ENCODE peak calls at places on chromosomes 11 and 22, in seven cellular contexts. N is GM19239; I is GDM1; C is activated T-helper 1 cell treated with anti-CD3 and anti-CD28 coated beads, Interleukin-12 subunit alpha, Interleukin-12 subunit beta, Interleukin-2, Interleukin-4 antibody, amounts not matched to agents 30 ng/mL and 10 ng/mL and 1 ng/mL, durations not matched to agents 14 hours and 24 hours and 36 hours; E is NCI-H187; Y is CD4-positive, alpha-beta T cell; D is globus pallidus. S is an unnamed sample.

GRCh38 chr11:68963779-68964178 is 17.0 kb downstream of the MRGPRD start:
- DNase-seq in C (no peak), N (no peak), D (no peak), Y (no peak), I (no peak), E (no peak), S (peak)

GRCh38 chr22:29022101-29022817 is 39.4 kb downstream of the C22orf31 start:
- DNase-seq in C (no peak), I (no peak), N (no peak), E (no peak), Y (no peak), D (no peak), S (no peak)

GRCh38 chr22:24434472-24435322 is 7.3 kb downstream of the ADORA2A start:
- DNase-seq in C (peak), Y (peak), N (peak), D (peak), E (no peak), I (peak), S (peak)

GRCh38 chr11:44979536-44980399 is 29.1 kb upstream of the TP53I11 start:
- DNase-seq in I (no peak), Y (no peak), E (no peak), C (no peak), D (no peak), N (no peak), S (peak)

GRCh38 chr11:1570001-1570453 is 2.0 kb downstream of the DUSP8 start:
- DNase-seq in N (no peak), D (no peak), I (no peak), Y (no peak), C (no peak), E (no peak), S (no peak)

GRCh38 chr22:35140879-35141745 is 75.2 kb downstream of the ISX start:
- DNase-seq in I (no peak), E (no peak), C (no peak), D (no peak), N (no peak), Y (no peak), S (peak)

GRCh38 chr11:1586699-1587098 is 1.6 kb upstream of the KRTAP5-1 start:
- DNase-seq in D (no peak), E (no peak), I (no peak), N (no peak), C (no peak), Y (no peak), S (no peak)

GRCh38 chr11:5011254-5011653 is 16.6 kb downstream of the OR51L1 start:
- DNase-seq in D (no peak), E (no peak), C (no peak), I (no peak), N (no peak), Y (no peak), S (no peak)

GRCh38 chr11:101061606-101062005 is 68.0 kb downstream of the PGR start:
- DNase-seq in C (no peak), D (no peak), Y (no peak), I (no peak), N (no peak), E (no peak), S (no peak)

GRCh38 chr22:29784451-29785361 is 17.5 kb downstream of the UQCR10 start:
- DNase-seq in E (no peak), Y (no peak), I (no peak), D (peak), N (no peak), C (no peak), S (no peak)

GRCh38 chr11:70540196-70540595 is 141.9 kb downstream of the CTTN start:
- DNase-seq in E (no peak), N (no peak), C (no peak), Y (no peak), D (no peak), I (no peak), S (peak)

GRCh38 chr11:35316161-35316560 is 103.2 kb downstream of the SLC1A2 start:
- DNase-seq in C (no peak), Y (no peak), N (no peak), E (no peak), D (no peak), I (no peak), S (no peak)

GRCh38 chr11:130220311-130221030 is 60.9 kb downstream of the ST14 start:
- DNase-seq in Y (no peak), C (no peak), N (no peak), D (no peak), I (no peak), E (no peak), S (no peak)

GRCh38 chr11:33027233-33027632 is 11.6 kb downstream of the DEPDC7 start:
- DNase-seq in C (no peak), Y (no peak), I (no peak), D (no peak), E (no peak), N (no peak), S (no peak)

GRCh38 chr11:9662273-9662672 is 1.6 kb upstream of the SWAP70 start:
- DNase-seq in I (peak), N (no peak), D (peak), Y (no peak), C (no peak), E (no peak), S (no peak)

GRCh38 chr22:45848904-45849303 is 128.1 kb downstream of the WNT7B start:
- DNase-seq in E (no peak), C (no peak), D (no peak), N (no peak), Y (no peak), I (no peak), S (no peak)

GRCh38 chr11:33258631-33259184 is 1.5 kb downstream of the HIPK3 start:
- DNase-seq in I (peak), E (no peak), D (peak), N (no peak), Y (no peak), C (peak), S (no peak)

GRCh38 chr11:100730266-100730665 is 43.2 kb downstream of the ARHGAP42 start:
- DNase-seq in D (no peak), N (no peak), C (no peak), Y (no peak), I (no peak), E (no peak), S (no peak)

GRCh38 chr11:112795896-112796686 is 165.1 kb upstream of the NCAM1 start:
- DNase-seq in I (no peak), D (no peak), N (no peak), C (no peak), E (no peak), Y (no peak), S (no peak)

GRCh38 chr22:41909290-41910049 is 5.4 kb downstream of the SHISA8 start:
- DNase-seq in C (no peak), E (no peak), D (no peak), I (no peak), Y (no peak), N (no peak), S (peak)

GRCh38 chr11:3835752-3836151 is 5.0 kb downstream of the RHOG start:
- DNase-seq in Y (no peak), I (no peak), C (no peak), E (no peak), N (no peak), D (peak), S (no peak)

GRCh38 chr22:45497268-45497667 is 5.4 kb upstream of the FBLN1 start:
- DNase-seq in C (no peak), N (no peak), Y (no peak), E (no peak), D (no peak), I (no peak), S (no peak)

GRCh38 chr11:6657346-6657745 is 1.7 kb upstream of the DCHS1 start:
- DNase-seq in Y (no peak), D (no peak), N (no peak), I (no peak), E (no peak), C (no peak), S (no peak)

GRCh38 chr22:42716649-42717127 is 4.0 kb downstream of the A4GALT start:
- DNase-seq in Y (no peak), I (no peak), N (peak), E (peak), D (no peak), C (no peak), S (peak)

GRCh38 chr22:17369553-17370035 is 334 bp downstream of the CECR2 start:
- DNase-seq in E (no peak), C (peak), I (no peak), N (peak), D (no peak), Y (no peak), S (peak)

GRCh38 chr22:19757140-19757984 is 3.2 kb upstream of the TBX1 start:
- DNase-seq in D (no peak), C (no peak), Y (no peak), I (no peak), E (no peak), N (peak), S (peak)

GRCh38 chr11:15590131-15590530 is 475.4 kb downstream of the INSC start:
- DNase-seq in I (no peak), C (no peak), D (no peak), E (no peak), Y (no peak), N (no peak), S (no peak)

GRCh38 chr11:118938491-118939411 is 13.0 kb upstream of the BCL9L start:
- DNase-seq in I (no peak), N (no peak), Y (no peak), D (no peak), E (no peak), C (no peak), S (no peak)

GRCh38 chr22:26837784-26838520 is 180.6 kb downstream of the MIAT start:
- DNase-seq in I (no peak), Y (no peak), N (no peak), D (no peak), C (no peak), E (no peak), S (no peak)

GRCh38 chr11:79415411-79415810 is 25.4 kb downstream of the TENM4 start:
- DNase-seq in E (no peak), C (no peak), N (no peak), Y (no peak), D (no peak), I (no peak), S (no peak)

GRCh38 chr11:62680825-62681240 is 2.0 kb upstream of the UBXN1 start:
- DNase-seq in C (no peak), N (peak), I (peak), E (no peak), D (no peak), Y (peak), S (no peak)

GRCh38 chr11:2151500-2152257 is 9.3 kb downstream of the INS start:
- DNase-seq in E (peak), N (peak), D (peak), Y (peak), C (peak), I (peak), S (peak)

GRCh38 chr11:78063440-78064181 is at the start of gene THRSP:
- DNase-seq in C (no peak), E (no peak), Y (no peak), N (no peak), I (no peak), D (no peak), S (no peak)

GRCh38 chr11:94129505-94130335 is 1.1 kb downstream of the PANX1 start:
- DNase-seq in N (no peak), I (no peak), Y (no peak), E (no peak), C (peak), D (no peak), S (peak)